ENCODE peak calls at places on chromosomes 1 and 21, in ten cellular contexts. Y, V, H, O, N, Q, T, P, R and B are unnamed samples.

GRCh38 chr21:44617071-44617501 is 5.2 kb downstream of the KRTAP10-8 start:
- DNase-seq in H (no peak), O (no peak), N (no peak), R (no peak), Y (no peak), Q (no peak), P (no peak), T (no peak), V (no peak), B (no peak)

GRCh38 chr1:222824641-222825040 is 9.8 kb downstream of the DISP1 start:
- DNase-seq in T (no peak), O (no peak), R (no peak), H (no peak), V (no peak), P (no peak), Q (no peak), N (no peak), Y (no peak), B (no peak)

GRCh38 chr1:157157481-157158190 is 19.4 kb upstream of the ETV3 start:
- DNase-seq in V (no peak), T (no peak), Y (no peak), H (no peak), N (no peak), R (no peak), O (no peak), P (peak), Q (no peak), B (no peak)

GRCh38 chr1:98351506-98352038 is 309.9 kb upstream of the SNX7 start:
- DNase-seq in N (no peak), Y (no peak), P (no peak), V (no peak), Q (no peak), O (no peak), R (no peak), T (no peak), H (no peak), B (no peak)

GRCh38 chr1:22709227-22709626 is 1.4 kb upstream of the EPHB2 start:
- DNase-seq in Q (no peak), N (no peak), P (peak), H (no peak), T (no peak), R (no peak), O (no peak), Y (no peak), V (no peak), B (no peak)

GRCh38 chr1:201585901-201586300 is 47.0 kb downstream of the NAV1 start:
- DNase-seq in O (no peak), H (no peak), R (no peak), V (no peak), P (peak), Y (no peak), N (no peak), Q (no peak), T (no peak), B (no peak)

GRCh38 chr1:245800901-245801605 is 646.3 kb downstream of the KIF26B start:
- DNase-seq in H (no peak), N (no peak), T (no peak), R (no peak), V (no peak), P (no peak), O (no peak), Q (no peak), Y (no peak), B (no peak)

GRCh38 chr1:8137406-8138244 is 111.5 kb upstream of the ERRFI1 start:
- DNase-seq in R (no peak), Y (no peak), V (peak), H (no peak), T (no peak), O (peak), P (peak), N (no peak), Q (no peak), B (peak)

GRCh38 chr1:208604295-208604694 is 360.1 kb upstream of the PLXNA2 start:
- DNase-seq in Q (no peak), R (no peak), P (no peak), N (no peak), T (peak), V (no peak), Y (no peak), O (no peak), H (no peak), B (no peak)

GRCh38 chr1:33560680-33561079 is 88.2 kb downstream of the ZSCAN20 start:
- DNase-seq in H (no peak), V (peak), R (no peak), O (no peak), Q (no peak), Y (no peak), P (peak), N (no peak), T (no peak), B (no peak)

GRCh38 chr1:66315675-66316074 is 218.3 kb upstream of the SGIP1 start:
- DNase-seq in V (peak), H (no peak), P (peak), R (no peak), O (no peak), Q (no peak), N (no peak), T (no peak), Y (no peak), B (no peak)

GRCh38 chr1:49971088-49971487 is 52.7 kb downstream of the AGBL4 start:
- DNase-seq in P (no peak), O (no peak), V (no peak), R (no peak), Y (no peak), Q (no peak), H (peak), N (no peak), T (no peak), B (no peak)

GRCh38 chr1:231931146-231931545 is 304.6 kb downstream of the DISC1 start:
- DNase-seq in Q (no peak), P (peak), O (no peak), H (no peak), Y (no peak), T (no peak), N (no peak), R (no peak), V (no peak), B (peak)

GRCh38 chr21:28979092-28979491 is 13.6 kb downstream of the LTN1 start:
- DNase-seq in Q (no peak), O (no peak), N (no peak), R (no peak), P (no peak), Y (no peak), V (no peak), H (no peak), T (no peak), B (no peak)

GRCh38 chr1:1537626-1538250 is 2.7 kb downstream of the TMEM240 start:
- DNase-seq in Y (no peak), R (no peak), V (no peak), P (no peak), N (no peak), Q (no peak), T (no peak), H (no peak), O (no peak), B (no peak)

GRCh38 chr1:220786337-220787068 is at the start of gene MTARC1:
- DNase-seq in Y (peak), R (peak), H (peak), T (peak), O (peak), Q (no peak), N (peak), V (peak), P (peak), B (no peak)

GRCh38 chr1:46643368-46643775 is 24.8 kb downstream of the ATPAF1 start:
- DNase-seq in Q (no peak), N (peak), P (peak), V (peak), T (peak), H (peak), R (no peak), O (no peak), Y (no peak), B (peak)

GRCh38 chr1:162019006-162019405 is 4.7 kb downstream of the OLFML2B start:
- DNase-seq in Y (no peak), P (peak), O (no peak), R (no peak), N (peak), H (peak), Q (no peak), T (no peak), V (no peak), B (peak)

GRCh38 chr1:30664103-30664755 is 59.2 kb downstream of the MATN1 start:
- DNase-seq in Q (no peak), V (no peak), O (no peak), H (no peak), P (no peak), R (no peak), T (peak), Y (peak), N (no peak), B (no peak)

GRCh38 chr1:28326980-28327379 is 1.9 kb upstream of the MED18 start:
- DNase-seq in T (no peak), Q (no peak), N (no peak), V (no peak), O (no peak), R (no peak), H (no peak), Y (no peak), P (no peak), B (no peak)

GRCh38 chr1:184244962-184245361 is 141.9 kb upstream of the C1orf21 start:
- DNase-seq in H (no peak), P (no peak), Q (no peak), Y (no peak), V (no peak), T (no peak), R (no peak), N (no peak), O (no peak), B (no peak)

GRCh38 chr1:158078569-158079080 is 85.2 kb downstream of the KIRREL1 start:
- DNase-seq in O (no peak), R (no peak), N (no peak), Y (no peak), H (no peak), Q (no peak), V (no peak), P (no peak), T (no peak), B (no peak)

GRCh38 chr1:76657618-76658017 is 209.7 kb upstream of the ST6GALNAC5 start:
- DNase-seq in O (no peak), Q (no peak), T (no peak), N (no peak), Y (no peak), H (no peak), V (no peak), P (no peak), R (no peak), B (no peak)

GRCh38 chr1:6588128-6588892 is 8.5 kb downstream of the ZBTB48 start:
- DNase-seq in O (no peak), R (no peak), V (no peak), N (no peak), Y (no peak), H (no peak), Q (no peak), P (no peak), T (no peak), B (no peak)

GRCh38 chr1:5651496-5651895 is 340.7 kb downstream of the NPHP4 start:
- DNase-seq in T (no peak), Y (no peak), O (no peak), H (no peak), Q (no peak), N (no peak), P (no peak), V (no peak), R (no peak), B (no peak)

GRCh38 chr21:44711327-44712202 is at the start of gene TSPEAR:
- DNase-seq in R (no peak), O (no peak), N (peak), V (peak), H (no peak), Y (no peak), P (no peak), T (no peak), Q (no peak), B (no peak)